ENCODE peak calls at places on chromosomes 1 and 21, in five cellular contexts. G, S, D, V and I are unnamed samples.

GRCh38 chr1:103056423-103056822 is 51.9 kb downstream of the COL11A1 start:
- DNase-seq in G (no peak), S (no peak), D (no peak), V (no peak), I (no peak)

GRCh38 chr1:54046671-54047383 is 6.2 kb downstream of the TMEM59 start:
- DNase-seq in G (no peak), S (no peak), D (no peak), V (peak), I (no peak)

GRCh38 chr1:88608139-88608943 is 75.7 kb upstream of the PKN2 start:
- DNase-seq in G (no peak), S (no peak), D (no peak), V (peak), I (no peak)

GRCh38 chr1:156625436-156626078 is 6.3 kb downstream of the HAPLN2 start:
- DNase-seq in G (peak), S (peak), D (peak), V (peak), I (no peak)

GRCh38 chr1:99297923-99298322 is 33.6 kb downstream of the PLPPR4 start:
- DNase-seq in G (no peak), S (no peak), D (no peak), V (no peak), I (no peak)

GRCh38 chr1:207321045-207321789 is at the start of gene CD55:
- DNase-seq in G (peak), S (peak), D (peak), V (peak), I (peak)

GRCh38 chr1:75618382-75618781 is 7.5 kb upstream of the SLC44A5 start:
- DNase-seq in G (no peak), S (no peak), D (no peak), V (no peak), I (no peak)

GRCh38 chr1:6870086-6870485 is 84.8 kb downstream of the CAMTA1 start:
- DNase-seq in G (no peak), S (no peak), D (no peak), V (peak), I (no peak)

GRCh38 chr21:30072496-30072895 is 94.1 kb downstream of the CLDN17 start:
- DNase-seq in G (no peak), S (peak), D (no peak), V (peak), I (no peak)

GRCh38 chr1:234661249-234661928 is 51.4 kb upstream of the IRF2BP2 start:
- DNase-seq in G (no peak), S (peak), D (no peak), V (no peak), I (no peak)

GRCh38 chr1:93007941-93008577 is 46.8 kb upstream of the DIPK1A start:
- DNase-seq in G (no peak), S (no peak), D (no peak), V (peak), I (no peak)

GRCh38 chr1:51445346-51446090 is 73.5 kb downstream of the EPS15 start:
- DNase-seq in G (no peak), S (no peak), D (no peak), V (no peak), I (no peak)

GRCh38 chr1:28811766-28812668 is at the start of gene OPRD1:
- DNase-seq in G (no peak), S (no peak), D (no peak), V (peak), I (no peak)

GRCh38 chr1:115210302-115210711 is 121.0 kb upstream of the TSPAN2 start:
- DNase-seq in G (no peak), S (no peak), D (no peak), V (peak), I (no peak)

GRCh38 chr1:236507022-236507700 is 16.6 kb upstream of the LGALS8 start:
- DNase-seq in G (no peak), S (no peak), D (no peak), V (peak), I (no peak)

GRCh38 chr1:10033359-10033845 is 644 bp downstream of the UBE4B start:
- DNase-seq in G (peak), S (peak), D (no peak), V (peak), I (no peak)

GRCh38 chr1:205144751-205145150 is 23.0 kb upstream of the RBBP5 start:
- DNase-seq in G (no peak), S (no peak), D (no peak), V (peak), I (no peak)

GRCh38 chr1:117759535-117759934 is 153.7 kb downstream of the TENT5C start:
- DNase-seq in G (no peak), S (no peak), D (no peak), V (no peak), I (no peak)

GRCh38 chr1:80457409-80457808 is 1343.3 kb upstream of the ADGRL2 start:
- DNase-seq in G (no peak), S (no peak), D (no peak), V (no peak), I (no peak)

GRCh38 chr1:73205294-73205973 is 923.1 kb upstream of the NEGR1 start:
- DNase-seq in G (no peak), S (no peak), D (no peak), V (no peak), I (no peak)
- H3K27ac ChIP-seq in G (no peak), S (no peak), D (no peak), V (no peak), I (no peak)

GRCh38 chr1:170074250-170075157 is at the start of gene KIFAP3:
- DNase-seq in G (peak), S (peak), D (peak), V (peak), I (peak)
- H3K4me3 ChIP-seq in G (peak), S (peak), D (peak), V (peak), I (peak)

GRCh38 chr1:61641578-61642336 is 83.2 kb downstream of the TM2D1 start:
- DNase-seq in G (peak), S (peak), D (peak), V (peak), I (peak)

GRCh38 chr1:61639218-61639617 is 85.7 kb downstream of the TM2D1 start:
- DNase-seq in G (no peak), S (no peak), D (no peak), V (no peak), I (no peak)

GRCh38 chr1:61639937-61640336 is 85.0 kb downstream of the TM2D1 start:
- DNase-seq in G (no peak), S (no peak), D (no peak), V (no peak), I (no peak)

GRCh38 chr1:61641171-61641570 is 83.8 kb downstream of the TM2D1 start:
- DNase-seq in G (no peak), S (no peak), D (no peak), V (no peak), I (no peak)

GRCh38 chr1:61640531-61641125 is 84.3 kb downstream of the TM2D1 start:
- DNase-seq in G (no peak), S (no peak), D (no peak), V (no peak), I (no peak)
- H3K27ac ChIP-seq in G (peak), S (no peak), D (no peak), V (no peak), I (peak)

GRCh38 chr1:151061704-151062103 is 1.5 kb downstream of the MLLT11 start:
- DNase-seq in G (no peak), S (no peak), D (no peak), V (no peak), I (no peak)

GRCh38 chr1:151060241-151061011 is at the start of gene MLLT11:
- DNase-seq in G (no peak), S (peak), D (peak), V (peak), I (no peak)

GRCh38 chr1:151059342-151060240 is at the start of gene CDC42SE1:
- DNase-seq in G (peak), S (peak), D (peak), V (peak), I (peak)

GRCh38 chr1:151062738-151063371 is 2.7 kb downstream of the MLLT11 start:
- DNase-seq in G (no peak), S (no peak), D (no peak), V (peak), I (no peak)

GRCh38 chr1:151061012-151061401 is 810 bp downstream of the MLLT11 start:
- DNase-seq in G (no peak), S (no peak), D (no peak), V (no peak), I (no peak)
- H3K4me3 ChIP-seq in G (no peak), S (no peak), D (no peak), V (peak), I (peak)

GRCh38 chr1:32198237-32199042 is 2.0 kb upstream of the CCDC28B start:
- DNase-seq in G (no peak), S (no peak), D (no peak), V (no peak), I (no peak)
- H3K27ac ChIP-seq in G (no peak), S (no peak), D (no peak), V (peak), I (peak)

GRCh38 chr21:45011911-45012660 is 62.3 kb upstream of the ADARB1 start:
- DNase-seq in G (peak), S (no peak), D (peak), V (peak), I (no peak)
- H3K4me3 ChIP-seq in G (no peak), S (no peak), D (no peak), V (peak), I (no peak)

GRCh38 chr1:25485536-25486235 is 55.0 kb downstream of the MACO1 start:
- DNase-seq in G (no peak), S (no peak), D (no peak), V (no peak), I (no peak)

GRCh38 chr1:25484533-25484932 is 53.8 kb downstream of the MACO1 start:
- DNase-seq in G (no peak), S (no peak), D (no peak), V (no peak), I (no peak)

GRCh38 chr1:25482211-25482610 is 51.5 kb downstream of the MACO1 start:
- DNase-seq in G (no peak), S (no peak), D (no peak), V (no peak), I (no peak)

GRCh38 chr1:25481625-25482024 is 50.9 kb downstream of the MACO1 start:
- DNase-seq in G (no peak), S (no peak), D (no peak), V (no peak), I (no peak)

DNA sequence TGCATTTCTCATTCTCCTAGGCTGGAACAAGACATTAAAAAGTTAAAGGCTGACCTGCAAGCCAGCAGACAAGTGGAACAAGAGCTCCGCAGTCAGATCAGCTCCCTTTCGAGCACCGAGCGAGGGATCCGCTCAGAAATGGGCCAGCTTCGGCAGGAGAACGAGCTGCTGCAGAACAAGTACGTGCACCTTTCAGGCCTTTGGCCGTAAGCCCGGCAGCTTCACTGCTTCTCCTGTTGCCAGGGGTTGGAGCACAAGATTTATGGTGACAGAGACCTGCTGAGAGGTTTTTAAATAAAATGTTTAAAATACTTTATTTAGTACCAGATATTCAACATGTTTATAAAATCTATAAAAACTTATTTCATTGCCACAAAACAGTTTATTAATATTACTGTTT is 53.4 kb downstream of the MACO1 start:
- DNase-seq in G (no peak), S (peak), D (no peak), V (no peak), I (no peak)
- H3K27ac ChIP-seq in G (no peak), S (no peak), D (no peak), V (no peak), I (no peak)

GRCh38 chr1:203302894-203303293 is 2.4 kb upstream of the BTG2 start:
- DNase-seq in G (no peak), S (no peak), D (no peak), V (no peak), I (no peak)

GRCh38 chr1:203306089-203306969 is 1.0 kb downstream of the BTG2 start:
- DNase-seq in G (peak), S (peak), D (peak), V (peak), I (peak)

GRCh38 chr1:203304919-203305808 is at the start of gene BTG2:
- DNase-seq in G (peak), S (peak), D (peak), V (peak), I (peak)

GRCh38 chr1:203305809-203306088 is 430 bp downstream of the BTG2 start:
- DNase-seq in G (no peak), S (peak), D (no peak), V (peak), I (no peak)

DNA sequence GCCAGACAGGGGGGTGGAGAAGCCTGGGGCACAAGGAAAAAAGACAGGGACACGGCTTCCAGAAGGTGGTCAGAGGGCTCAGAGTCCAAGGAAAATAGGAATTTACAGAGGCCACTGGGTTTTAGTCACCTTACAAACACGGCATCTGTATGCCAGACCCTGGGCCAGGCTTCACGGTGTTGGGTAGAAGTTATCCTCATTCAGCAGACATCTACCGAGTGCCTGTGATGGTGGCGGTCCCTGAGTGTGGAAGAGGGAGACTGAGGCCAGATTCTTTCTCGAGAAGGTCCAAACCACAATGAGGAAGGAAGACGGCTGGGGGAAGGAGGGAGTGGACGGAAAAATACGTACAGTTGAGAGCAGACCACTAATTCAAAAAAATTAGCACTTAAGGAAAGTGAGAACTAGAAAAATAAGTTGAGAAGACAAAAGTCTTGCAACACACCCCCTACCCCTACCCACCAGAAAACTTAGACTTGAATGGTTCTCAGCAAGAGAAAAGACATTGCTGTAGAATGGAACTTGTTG is 864 bp upstream of the BTG2 start:
- DNase-seq in G (peak), S (peak), D (peak), V (no peak), I (no peak)
- H3K4me3 ChIP-seq in G (peak), S (peak), D (peak), V (peak), I (peak)

GRCh38 chr1:228095161-228095560 is 8.0 kb downstream of the C1orf35 start:
- DNase-seq in G (no peak), S (no peak), D (no peak), V (no peak), I (peak)
- H3K27ac ChIP-seq in G (no peak), S (no peak), D (no peak), V (peak), I (no peak)